ENCODE peak calls at places on chromosomes 1 and 21, in eight cellular contexts. Q is astrocyte of the spinal cord; M is activated CD8-positive, alpha-beta T cell treated with anti-CD3 and anti-CD28 coated beads for 36 hours; C is fibroblast of mammary gland; V is lower lobe of right lung; O is Caco-2; Y is AG10803; I is fibroblast of lung. W is an unnamed sample.

GRCh38 chr1:200015811-200016210 is 11.7 kb upstream of the NR5A2 start:
- DNase-seq in Q (no peak), M (no peak), C (no peak), V (no peak), O (no peak), Y (peak; percentile 56), I (no peak), W (no peak)

GRCh38 chr1:204991342-204991844 is 51.6 kb upstream of the CNTN2 start:
- DNase-seq in Q (no peak), M (no peak), C (no peak), V (no peak), O (no peak), Y (no peak), I (no peak), W (no peak)

GRCh38 chr1:203550846-203551245 is 56.9 kb downstream of the OPTC start:
- DNase-seq in Q (no peak), M (no peak), C (no peak), V (no peak), O (no peak), Y (no peak), I (no peak), W (no peak)

GRCh38 chr1:155000475-155000724 is 2.2 kb upstream of the ZBTB7B start:
- DNase-seq in Q (no peak), M (peak; percentile 76), C (no peak), V (peak; percentile 66), O (no peak), Y (no peak), I (no peak), W (no peak)

GRCh38 chr1:27180037-27180436 is 25.1 kb upstream of the SLC9A1 start:
- DNase-seq in Q (no peak), M (no peak), C (no peak), V (no peak), O (no peak), Y (no peak), I (no peak), W (no peak)

GRCh38 chr1:41626146-41626545 is 141.7 kb upstream of the EDN2 start:
- DNase-seq in Q (no peak), M (no peak), C (peak; percentile 68), V (no peak), O (no peak), Y (peak; percentile 71), I (peak; percentile 72), W (no peak)

GRCh38 chr1:56688522-56689026 is 43.5 kb downstream of the PRKAA2 start:
- DNase-seq in Q (peak; percentile 81), M (no peak), C (peak; percentile 83), V (no peak), O (peak; percentile 36), Y (peak; percentile 37), I (peak; percentile 89), W (no peak)

GRCh38 chr1:227312364-227313025 is 5.8 kb downstream of the CDC42BPA start:
- DNase-seq in Q (no peak), M (no peak), C (no peak), V (no peak), O (no peak), Y (no peak), I (no peak), W (no peak)

GRCh38 chr1:61051455-61052392 is 30.6 kb upstream of the NFIA start:
- DNase-seq in Q (peak; percentile 13), M (no peak), C (peak; percentile 19), V (no peak), O (no peak), Y (no peak), I (no peak), W (no peak)

GRCh38 chr21:34078915-34079314 is 5.5 kb downstream of the MRPS6 start:
- DNase-seq in Q (no peak), M (peak; percentile 62), C (no peak), V (no peak), O (no peak), Y (no peak), I (no peak), W (no peak)

GRCh38 chr1:182603646-182604127 is 502 bp downstream of the RGS16 start:
- DNase-seq in Q (no peak), M (peak; percentile 45), C (no peak), V (peak; percentile 49), O (no peak), Y (no peak), I (peak; percentile 12), W (no peak)

GRCh38 chr21:42678118-42678430 is 24.7 kb downstream of the PDE9A start:
- DNase-seq in Q (no peak), M (no peak), C (no peak), V (no peak), O (no peak), Y (no peak), I (no peak), W (no peak)

GRCh38 chr1:101183388-101183699 is 53.5 kb upstream of the S1PR1 start:
- DNase-seq in Q (peak; percentile 9), M (no peak), C (peak; percentile 26), V (no peak), O (no peak), Y (no peak), I (peak; percentile 30), W (no peak)

GRCh38 chr1:2611034-2611501 is 21.7 kb downstream of the MMEL1 start:
- DNase-seq in Q (peak; percentile 13), M (peak; percentile 51), C (no peak), V (peak; percentile 69), O (peak; percentile 51), Y (no peak), I (peak; percentile 7), W (peak; percentile 50)

GRCh38 chr1:71307451-71307850 is 226.6 kb upstream of the ZRANB2 start:
- DNase-seq in Q (peak; percentile 54), M (no peak), C (peak; percentile 90), V (no peak), O (no peak), Y (peak; percentile 95), I (peak; percentile 49), W (no peak)

GRCh38 chr1:22556391-22557104 is 6.7 kb upstream of the EPHA8 start:
- DNase-seq in Q (no peak), M (no peak), C (no peak), V (no peak), O (no peak), Y (no peak), I (no peak), W (no peak)

GRCh38 chr1:54808443-54809207 is 7.5 kb upstream of the TTC22 start:
- DNase-seq in Q (no peak), M (no peak), C (no peak), V (no peak), O (no peak), Y (no peak), I (no peak), W (no peak)

GRCh38 chr21:45403825-45404725 is 890 bp upstream of the COL18A1 start:
- DNase-seq in Q (peak; percentile 59), M (no peak), C (peak; percentile 58), V (peak; percentile 47), O (no peak), Y (peak; percentile 27), I (peak; percentile 83), W (no peak)

GRCh38 chr21:15061747-15062146 is 3.1 kb downstream of the NRIP1 start:
- DNase-seq in Q (no peak), M (no peak), C (no peak), V (no peak), O (no peak), Y (no peak), I (no peak), W (no peak)

GRCh38 chr1:116331523-116331922 is 41.5 kb upstream of the ATP1A1 start:
- DNase-seq in Q (no peak), M (no peak), C (no peak), V (no peak), O (no peak), Y (no peak), I (no peak), W (no peak)

GRCh38 chr1:157992813-157993178 is 649 bp upstream of the KIRREL1 start:
- DNase-seq in Q (no peak), M (no peak), C (peak; percentile 46), V (no peak), O (no peak), Y (no peak), I (no peak), W (no peak)

GRCh38 chr1:181190362-181191035 is 102.0 kb downstream of the IER5 start:
- DNase-seq in Q (no peak), M (no peak), C (no peak), V (no peak), O (no peak), Y (no peak), I (no peak), W (no peak)
- TF ChIP-seq CTCF in Q (no peak), M (no peak), C (no peak), V (no peak), O (no peak), Y (no peak), I (no peak), W (no peak)

GRCh38 chr1:178279287-178279686 is 185.4 kb downstream of the RASAL2 start:
- DNase-seq in Q (no peak), M (no peak), C (no peak), V (no peak), O (no peak), Y (no peak), I (peak; percentile 21), W (no peak)

GRCh38 chr1:178282949-178283367 is 189.1 kb downstream of the RASAL2 start:
- DNase-seq in Q (peak; percentile 82), M (no peak), C (peak; percentile 84), V (no peak), O (no peak), Y (peak; percentile 69), I (peak; percentile 68), W (no peak)

GRCh38 chr1:178278135-178278534 is 184.2 kb downstream of the RASAL2 start:
- DNase-seq in Q (no peak), M (no peak), C (no peak), V (no peak), O (no peak), Y (no peak), I (peak; percentile 29), W (no peak)

GRCh38 chr1:178283409-178283808 is 189.5 kb downstream of the RASAL2 start:
- DNase-seq in Q (peak; percentile 30), M (no peak), C (peak; percentile 78), V (peak; percentile 59), O (no peak), Y (peak; percentile 15), I (peak; percentile 41), W (no peak)

DNA sequence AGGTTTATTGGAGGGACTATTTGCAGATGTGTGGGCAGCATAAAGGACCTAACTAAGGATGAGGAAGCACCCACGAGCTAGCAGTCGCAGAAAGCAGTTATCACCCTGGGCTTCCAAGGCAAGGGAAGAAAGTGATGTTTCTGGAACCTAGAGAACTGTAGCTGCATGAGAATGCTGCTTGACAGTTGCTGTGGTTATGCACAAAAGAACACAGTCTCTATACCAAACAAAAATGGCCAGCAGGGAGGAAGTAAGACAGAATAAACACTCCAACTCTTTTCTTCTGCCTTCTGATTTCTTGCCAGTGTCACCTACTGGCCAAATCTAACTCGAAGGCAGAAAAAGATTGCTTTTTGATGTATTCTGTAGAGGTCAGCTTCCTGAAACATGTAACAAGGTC is 190.2 kb downstream of the RASAL2 start:
- DNase-seq in Q (peak; percentile 6), M (no peak), C (no peak), V (no peak), O (no peak), Y (no peak), I (no peak), W (no peak)
- TF ChIP-seq CTCF in Q (no peak), M (no peak), C (no peak), V (no peak), O (no peak), Y (no peak), I (no peak), W (no peak)

GRCh38 chr1:59846209-59846894 is 31.6 kb downstream of the HOOK1 start:
- DNase-seq in Q (no peak), M (no peak), C (no peak), V (no peak), O (no peak), Y (no peak), I (no peak), W (no peak)
- TF ChIP-seq CTCF in Q (no peak), M (no peak), C (no peak), V (no peak), O (no peak), Y (no peak), I (no peak), W (no peak)

GRCh38 chr1:246117066-246117791 is 389.9 kb downstream of the SMYD3 start:
- DNase-seq in Q (peak; percentile 59), M (peak; percentile 55), C (peak; percentile 62), V (no peak), O (peak; percentile 36), Y (peak; percentile 56), I (peak; percentile 50), W (no peak)
- TF ChIP-seq CTCF in Q (peak; percentile 53), M (peak; percentile 64), C (peak; percentile 57), V (peak; percentile 55), O (peak; percentile 62), Y (peak; percentile 76), I (peak; percentile 30), W (peak; percentile 60)